ENCODE peak calls at places on chromosomes 4 and X, in ten cellular contexts. P is GM10248; B is CD8-positive, alpha-beta memory T cell; R is activated CD4-positive, alpha-beta T cell treated with anti-CD3 and anti-CD28 coated beads for 1 hour; Z is T-helper 1 cell; K is HCEC 1CT; T is heart left ventricle; D is HS-5; E is mesothelial cell of epicardium; F is brain microvascular endothelial cell. C is an unnamed sample.
A peak's percentile ranks its signal among the peaks of the same experiment; 100 is the strongest.

GRCh38 chr4:53763813-53764597 is 172.7 kb upstream of the LNX1 start:
- DNase-seq in P (no peak), B (no peak), R (no peak), Z (no peak), K (peak; percentile 82), T (no peak), D (peak; percentile 81), E (no peak), F (peak; percentile 82), C (no peak)

GRCh38 chr4:154658680-154659402 is 46.4 kb upstream of the FGG start:
- DNase-seq in P (no peak), B (no peak), R (no peak), Z (no peak), K (no peak), T (no peak), D (no peak), E (no peak), F (no peak), C (no peak)

GRCh38 chr4:53014881-53015280 is 152.8 kb downstream of the RASL11B start:
- DNase-seq in P (no peak), B (no peak), R (no peak), Z (no peak), K (no peak), T (no peak), D (no peak), E (no peak), F (no peak), C (no peak)

GRCh38 chrX:77548751-77549150 is 101.6 kb downstream of the FGF16 start:
- DNase-seq in P (no peak), B (no peak), R (no peak), Z (no peak), K (no peak), T (no peak), D (no peak), E (no peak), F (no peak), C (no peak)

GRCh38 chr4:102825261-102826071 is 1.9 kb downstream of the UBE2D3 start:
- DNase-seq in P (no peak), B (peak; percentile 27), R (no peak), Z (no peak), K (peak; percentile 57), T (peak; percentile 41), D (peak; percentile 60), E (no peak), F (peak; percentile 56), C (no peak)

GRCh38 chr4:99536148-99536728 is 25.4 kb downstream of the C4orf17 start:
- DNase-seq in P (no peak), B (no peak), R (no peak), Z (no peak), K (no peak), T (peak; percentile 7), D (no peak), E (no peak), F (no peak), C (no peak)

GRCh38 chr4:84856468-84856867 is 110.0 kb downstream of the WDFY3 start:
- DNase-seq in P (no peak), B (no peak), R (no peak), Z (no peak), K (no peak), T (no peak), D (no peak), E (no peak), F (no peak), C (no peak)

GRCh38 chr4:1043162-1043561 is 31.7 kb downstream of the FGFRL1 start:
- DNase-seq in P (no peak), B (no peak), R (no peak), Z (no peak), K (no peak), T (no peak), D (no peak), E (no peak), F (no peak), C (no peak)

GRCh38 chr4:51845736-51846135 is 2.8 kb downstream of the DCUN1D4 start:
- DNase-seq in P (no peak), B (no peak), R (no peak), Z (no peak), K (no peak), T (no peak), D (no peak), E (no peak), F (no peak), C (no peak)

GRCh38 chrX:117972681-117973080 is 143.9 kb downstream of the KLHL13 start:
- DNase-seq in P (no peak), B (no peak), R (no peak), Z (no peak), K (no peak), T (no peak), D (no peak), E (no peak), F (no peak), C (no peak)

GRCh38 chr4:173415885-173416658 is 17.2 kb upstream of the SCRG1 start:
- DNase-seq in P (no peak), B (no peak), R (no peak), Z (no peak), K (no peak), T (no peak), D (no peak), E (no peak), F (no peak), C (no peak)

GRCh38 chr4:17511041-17511949 is 595 bp downstream of the QDPR start:
- DNase-seq in P (peak; percentile 32), B (no peak), R (no peak), Z (no peak), K (peak; percentile 26), T (peak; percentile 49), D (no peak), E (peak; percentile 57), F (peak; percentile 38), C (no peak)

GRCh38 chr4:66279084-66279483 is 608.8 kb upstream of the EPHA5 start:
- DNase-seq in P (no peak), B (no peak), R (no peak), Z (no peak), K (no peak), T (no peak), D (no peak), E (no peak), F (no peak), C (no peak)

GRCh38 chrX:9858080-9858479 is 71.9 kb downstream of the SHROOM2 start:
- DNase-seq in P (no peak), B (no peak), R (no peak), Z (no peak), K (no peak), T (no peak), D (no peak), E (no peak), F (no peak), C (no peak)

GRCh38 chr4:6734165-6734786 is 18.3 kb downstream of the BLOC1S4 start:
- DNase-seq in P (no peak), B (no peak), R (no peak), Z (no peak), K (no peak), T (no peak), D (no peak), E (no peak), F (no peak), C (no peak)

GRCh38 chr4:91622925-91623600 is 680.7 kb upstream of the GRID2 start:
- DNase-seq in P (no peak), B (no peak), R (no peak), Z (no peak), K (no peak), T (no peak), D (no peak), E (no peak), F (no peak), C (no peak)

GRCh38 chrX:10015711-10016515 is 48.8 kb downstream of the CLDN34 start:
- DNase-seq in P (peak; percentile 22), B (peak; percentile 26), R (no peak), Z (no peak), K (no peak), T (peak; percentile 72), D (no peak), E (peak; percentile 52), F (no peak), C (no peak)

GRCh38 chrX:50036481-50036880 is 114.1 kb downstream of the CLCN5 start:
- DNase-seq in P (no peak), B (no peak), R (no peak), Z (no peak), K (no peak), T (no peak), D (no peak), E (no peak), F (no peak), C (no peak)

GRCh38 chr4:56803473-56803872 is 18.0 kb downstream of the SPINK2 start:
- DNase-seq in P (no peak), B (no peak), R (no peak), Z (no peak), K (no peak), T (no peak), D (no peak), E (no peak), F (peak; percentile 31), C (no peak)